ENCODE peak calls at places on chromosomes 6 and 20, in four cellular contexts. X is GM12864, H is right atrium auricular region, I is cerebellar nuclear complex. F is an unnamed sample.

GRCh38 chr6:68468244-68468884 is 166.7 kb upstream of the ADGRB3 start:
- DNase-seq in X (no peak), H (no peak), I (no peak), F (no peak)

GRCh38 chr20:15091417-15092017 is 754.1 kb upstream of the FLRT3 start:
- DNase-seq in H (no peak), I (no peak), X (no peak), F (no peak)

GRCh38 chr20:50366270-50367103 is 143.7 kb upstream of the PTPN1 start:
- DNase-seq in X (no peak), H (peak; percentile 76), I (no peak), F (peak; percentile 91)

GRCh38 chr6:28606424-28607391 is 81.0 kb downstream of the GPX5 start:
- DNase-seq in H (no peak), X (no peak), I (no peak), F (peak; percentile 69)

GRCh38 chr6:136846046-136846445 is 23.7 kb downstream of the PEX7 start:
- DNase-seq in X (peak; percentile 12), H (no peak), I (no peak), F (peak; percentile 45)

GRCh38 chr6:40346241-40346640 is 240.9 kb downstream of the LRFN2 start:
- DNase-seq in X (no peak), I (no peak), H (peak; percentile 26), F (no peak)

GRCh38 chr20:48765359-48765758 is 62.4 kb downstream of the PREX1 start:
- DNase-seq in H (no peak), I (no peak), X (no peak), F (no peak)

GRCh38 chr6:2731281-2731909 is 19.3 kb downstream of the MYLK4 start:
- DNase-seq in X (no peak), I (no peak), H (no peak), F (no peak)

GRCh38 chr20:61346996-61347906 is 95.2 kb downstream of the CDH4 start:
- DNase-seq in I (no peak), X (no peak), H (no peak), F (no peak)

GRCh38 chr6:7313505-7314165 is 636 bp upstream of the SSR1 start:
- DNase-seq in H (no peak), X (no peak), I (no peak), F (no peak)

GRCh38 chr6:3747100-3747737 is 4.3 kb downstream of the PXDC1 start:
- DNase-seq in X (no peak), I (no peak), H (no peak), F (no peak)

GRCh38 chr6:38909020-38909730 is 139.4 kb upstream of the GLP1R start:
- DNase-seq in X (no peak), I (no peak), H (no peak), F (no peak)

GRCh38 chr20:44187054-44187762 is at the start of gene JPH2:
- DNase-seq in X (no peak), I (no peak), H (peak; percentile 71), F (peak; percentile 100)

GRCh38 chr20:39835040-39835842 is 853.8 kb downstream of the MAFB start:
- DNase-seq in H (peak; percentile 65), X (no peak), I (no peak), F (peak; percentile 51)

GRCh38 chr20:64093013-64093503 is 8.9 kb upstream of the LKAAEAR1 start:
- DNase-seq in X (no peak), I (no peak), H (no peak), F (no peak)

GRCh38 chr6:84926756-84927155 is 162.4 kb upstream of the TBX18 start:
- DNase-seq in H (no peak), I (no peak), X (no peak), F (no peak)

GRCh38 chr6:170097505-170098427 is 193.1 kb downstream of the DLL1 start:
- DNase-seq in I (no peak), H (peak; percentile 26), X (no peak), F (no peak)

GRCh38 chr20:57768519-57768918 is 58.7 kb upstream of the PMEPA1 start:
- DNase-seq in I (no peak), H (no peak), X (no peak), F (no peak)

GRCh38 chr6:35091353-35092083 is 49.6 kb downstream of the TCP11 start:
- DNase-seq in X (no peak), I (no peak), H (no peak), F (no peak)

GRCh38 chr6:36296240-36296639 is 26.4 kb downstream of the PNPLA1 start:
- DNase-seq in I (no peak), X (no peak), H (no peak), F (no peak)